ENCODE peak calls at places on chromosomes 4 and X, in seven cellular contexts. O, W, D, Q, G, J and A are unnamed samples.
A peak's percentile ranks its signal among the peaks of the same experiment; 100 is the strongest.

GRCh38 chr4:183407635-183408463 is 36.6 kb upstream of the CDKN2AIP start:
- DNase-seq in W (no peak), J (no peak), D (no peak), G (no peak), O (no peak), Q (no peak), A (no peak)

GRCh38 chr4:26791346-26791745 is 69.3 kb upstream of the STIM2 start:
- DNase-seq in G (no peak), Q (no peak), O (no peak), J (no peak), D (no peak), W (no peak), A (no peak)

GRCh38 chr4:146334862-146335449 is 120.6 kb downstream of the REELD1 start:
- DNase-seq in O (no peak), G (no peak), Q (no peak), D (no peak), J (no peak), W (no peak), A (no peak)

GRCh38 chr4:119493419-119493818 is 135.2 kb downstream of the PDE5A start:
- DNase-seq in G (no peak), O (no peak), Q (no peak), W (no peak), D (no peak), J (no peak), A (peak; percentile 8)

GRCh38 chr4:105944535-105944934 is 49.3 kb downstream of the NPNT start:
- DNase-seq in Q (peak; percentile 48), D (no peak), W (no peak), J (no peak), G (no peak), O (no peak), A (no peak)

GRCh38 chr4:185534850-185535761 is at the start of gene PDLIM3:
- DNase-seq in Q (peak; percentile 19), G (peak; percentile 78), J (no peak), O (no peak), W (no peak), D (no peak), A (no peak)

GRCh38 chr4:148030486-148030885 is 298.6 kb downstream of the ARHGAP10 start:
- DNase-seq in J (no peak), W (no peak), Q (no peak), O (no peak), D (peak; percentile 22), G (no peak), A (peak; percentile 24)

GRCh38 chr4:8765084-8765483 is 106.6 kb downstream of the HMX1 start:
- DNase-seq in D (no peak), W (no peak), J (no peak), Q (no peak), G (no peak), O (no peak), A (no peak)

GRCh38 chrX:70029790-70030189 is 19.9 kb downstream of the AWAT2 start:
- DNase-seq in Q (no peak), O (no peak), J (no peak), G (no peak), W (no peak), D (no peak), A (no peak)